ENCODE peak calls at places on chromosomes 1 and 21, in four cellular contexts. H, F, Y and W are unnamed samples.

GRCh38 chr1:156796340-156797097 is 20.1 kb downstream of the SH2D2A start:
- DNase-seq in H (no peak), Y (no peak), F (no peak), W (no peak)

GRCh38 chr1:152168535-152168868 is 9.5 kb upstream of the RPTN start:
- DNase-seq in Y (no peak), F (no peak), H (no peak), W (no peak)

GRCh38 chr21:15171546-15171945 is 106.7 kb upstream of the NRIP1 start:
- DNase-seq in Y (no peak), F (no peak), H (no peak), W (no peak)

GRCh38 chr1:150429805-150430204 is 57.4 kb upstream of the TARS2 start:
- DNase-seq in Y (no peak), F (no peak), H (no peak), W (no peak)

GRCh38 chr1:14954210-14954609 is 199.3 kb upstream of the TMEM51 start:
- DNase-seq in Y (no peak), F (no peak), H (peak; percentile 91), W (no peak)

GRCh38 chr1:228488818-228489674 is 1.9 kb downstream of the RNF187 start:
- DNase-seq in Y (no peak), H (no peak), F (no peak), W (no peak)

GRCh38 chr1:215777370-215777925 is 210.3 kb downstream of the KCTD3 start:
- DNase-seq in Y (no peak), H (no peak), F (no peak), W (no peak)

GRCh38 chr21:25039461-25040380 is 567.6 kb downstream of the MRPL39 start:
- DNase-seq in H (peak; percentile 39), Y (no peak), F (no peak), W (no peak)

GRCh38 chr1:113835686-113836290 is 23.5 kb upstream of the RSBN1 start:
- DNase-seq in F (no peak), Y (no peak), H (peak; percentile 53), W (no peak)

GRCh38 chr21:45406801-45407628 is 2.0 kb downstream of the COL18A1 start:
- DNase-seq in H (no peak), Y (no peak), F (peak; percentile 58), W (peak; percentile 36)

GRCh38 chr21:42209801-42210479 is 9.0 kb upstream of the ABCG1 start:
- DNase-seq in H (peak; percentile 39), Y (no peak), F (no peak), W (peak; percentile 1)

GRCh38 chr1:54051936-54052469 is 1.0 kb downstream of the TMEM59 start:
- DNase-seq in F (no peak), H (peak; percentile 10), Y (no peak), W (no peak)

GRCh38 chr1:21911205-21912001 is 25.7 kb downstream of the HSPG2 start:
- DNase-seq in Y (no peak), H (no peak), F (peak; percentile 91), W (peak; percentile 83)

GRCh38 chr1:87300579-87300978 is 28.1 kb upstream of the LMO4 start:
- DNase-seq in H (no peak), Y (no peak), F (no peak), W (no peak)

GRCh38 chr1:183859865-183860264 is 54.9 kb downstream of the RGL1 start:
- DNase-seq in F (no peak), H (no peak), Y (no peak), W (no peak)

GRCh38 chr21:39503138-39503762 is 51.5 kb downstream of the SH3BGR start:
- DNase-seq in H (no peak), F (no peak), Y (no peak), W (no peak)

GRCh38 chr21:42760977-42761751 is 107.7 kb downstream of the PDE9A start:
- DNase-seq in F (no peak), H (no peak), Y (no peak), W (no peak)

GRCh38 chr1:201313086-201313485 is 29.8 kb downstream of the PKP1 start:
- DNase-seq in F (no peak), H (no peak), Y (no peak), W (no peak)

GRCh38 chr1:240193699-240194098 is 102.0 kb downstream of the FMN2 start:
- DNase-seq in Y (no peak), H (no peak), F (no peak), W (no peak)

GRCh38 chr1:85607913-85608250 is 27.3 kb downstream of the CCN1 start:
- DNase-seq in F (no peak), Y (no peak), H (peak; percentile 31), W (no peak)

GRCh38 chr1:201320168-201320842 is 37.0 kb downstream of the PKP1 start:
- DNase-seq in F (no peak), H (no peak), Y (no peak), W (no peak)

GRCh38 chr1:118812555-118812954 is 175.6 kb downstream of the TBX15 start:
- DNase-seq in Y (no peak), H (no peak), F (no peak), W (no peak)

GRCh38 chr1:9842073-9842711 is 18.4 kb upstream of the CLSTN1 start:
- DNase-seq in F (no peak), H (no peak), Y (no peak), W (no peak)

GRCh38 chr1:203968728-203969127 is 104.2 kb upstream of the SOX13 start:
- DNase-seq in H (no peak), F (no peak), Y (no peak), W (peak; percentile 48)

GRCh38 chr1:206715120-206715519 is 30.4 kb downstream of the MAPKAPK2 start:
- DNase-seq in F (no peak), H (no peak), Y (no peak), W (peak; percentile 20)

GRCh38 chr1:241706967-241707366 is 54.9 kb downstream of the WDR64 start:
- DNase-seq in F (no peak), H (peak; percentile 88), Y (no peak), W (no peak)

GRCh38 chr1:235199441-235199840 is 38.4 kb upstream of the RBM34 start:
- DNase-seq in Y (no peak), H (peak; percentile 5), F (no peak), W (no peak)

GRCh38 chr1:94582578-94582977 is 41.0 kb upstream of the F3 start:
- DNase-seq in F (no peak), Y (no peak), H (no peak), W (no peak)

GRCh38 chr21:45473496-45474322 is 68.5 kb downstream of the SLC19A1 start:
- DNase-seq in F (peak; percentile 64), Y (no peak), H (no peak), W (no peak)